ENCODE peak calls at places on chromosomes 4 and X, in seven cellular contexts. One of them, this sample, is unnamed.

GRCh38 chrX:147900349-147900748 is 11.4 kb upstream of the FMR1 start:
- DNase-seq in left ventricle myocardium inferior: no peak
- DNase-seq in stimulated activated CD4-positive, alpha-beta T cell treated with anti-CD3 and anti-CD28 coated beads, TNF-alpha, amount 100 ng/mL, for 4 hours: no peak
- DNase-seq in stimulated activated CD8-positive, alpha-beta memory T cell treated with anti-CD3 and anti-CD28 coated beads, Interleukin-12 subunit alpha, Interleukin-12 subunit beta, amount 100 ng/mL, for 4 hours: no peak
- DNase-seq in T-helper 1 cell: no peak
- DNase-seq in bronchial epithelial cell: no peak
- DNase-seq in cardiac muscle cell: no peak
- DNase-seq in this sample: no peak

GRCh38 chr4:144655491-144655890 is 9.5 kb downstream of the HHIP start:
- DNase-seq in left ventricle myocardium inferior: no peak
- DNase-seq in stimulated activated CD4-positive, alpha-beta T cell treated with anti-CD3 and anti-CD28 coated beads, TNF-alpha, amount 100 ng/mL, for 4 hours: no peak
- DNase-seq in stimulated activated CD8-positive, alpha-beta memory T cell treated with anti-CD3 and anti-CD28 coated beads, Interleukin-12 subunit alpha, Interleukin-12 subunit beta, amount 100 ng/mL, for 4 hours: no peak
- DNase-seq in T-helper 1 cell: no peak
- DNase-seq in bronchial epithelial cell: peak
- DNase-seq in cardiac muscle cell: no peak
- DNase-seq in this sample: no peak

GRCh38 chr4:8558080-8558960 is 21.9 kb upstream of the GPR78 start:
- DNase-seq in left ventricle myocardium inferior: no peak
- DNase-seq in stimulated activated CD4-positive, alpha-beta T cell treated with anti-CD3 and anti-CD28 coated beads, TNF-alpha, amount 100 ng/mL, for 4 hours: no peak
- DNase-seq in stimulated activated CD8-positive, alpha-beta memory T cell treated with anti-CD3 and anti-CD28 coated beads, Interleukin-12 subunit alpha, Interleukin-12 subunit beta, amount 100 ng/mL, for 4 hours: no peak
- DNase-seq in T-helper 1 cell: no peak
- DNase-seq in bronchial epithelial cell: peak
- DNase-seq in cardiac muscle cell: no peak
- DNase-seq in this sample: no peak

GRCh38 chr4:24473309-24473721 is 111.0 kb downstream of the DHX15 start:
- DNase-seq in left ventricle myocardium inferior: peak
- DNase-seq in stimulated activated CD4-positive, alpha-beta T cell treated with anti-CD3 and anti-CD28 coated beads, TNF-alpha, amount 100 ng/mL, for 4 hours: no peak
- DNase-seq in stimulated activated CD8-positive, alpha-beta memory T cell treated with anti-CD3 and anti-CD28 coated beads, Interleukin-12 subunit alpha, Interleukin-12 subunit beta, amount 100 ng/mL, for 4 hours: no peak
- DNase-seq in T-helper 1 cell: no peak
- DNase-seq in bronchial epithelial cell: peak
- DNase-seq in cardiac muscle cell: peak
- DNase-seq in this sample: peak

GRCh38 chrX:20530319-20530979 is 263.7 kb upstream of the RPS6KA3 start:
- DNase-seq in left ventricle myocardium inferior: no peak
- DNase-seq in stimulated activated CD4-positive, alpha-beta T cell treated with anti-CD3 and anti-CD28 coated beads, TNF-alpha, amount 100 ng/mL, for 4 hours: no peak
- DNase-seq in stimulated activated CD8-positive, alpha-beta memory T cell treated with anti-CD3 and anti-CD28 coated beads, Interleukin-12 subunit alpha, Interleukin-12 subunit beta, amount 100 ng/mL, for 4 hours: peak
- DNase-seq in T-helper 1 cell: peak
- DNase-seq in bronchial epithelial cell: peak
- DNase-seq in cardiac muscle cell: peak
- DNase-seq in this sample: peak

GRCh38 chrX:17590892-17591740 is 146.2 kb upstream of the SCML1 start:
- DNase-seq in left ventricle myocardium inferior: peak
- DNase-seq in stimulated activated CD4-positive, alpha-beta T cell treated with anti-CD3 and anti-CD28 coated beads, TNF-alpha, amount 100 ng/mL, for 4 hours: no peak
- DNase-seq in stimulated activated CD8-positive, alpha-beta memory T cell treated with anti-CD3 and anti-CD28 coated beads, Interleukin-12 subunit alpha, Interleukin-12 subunit beta, amount 100 ng/mL, for 4 hours: no peak
- DNase-seq in T-helper 1 cell: no peak
- DNase-seq in bronchial epithelial cell: peak
- DNase-seq in cardiac muscle cell: peak
- DNase-seq in this sample: peak

GRCh38 chr4:182749768-182750167 is 167.4 kb downstream of the DCTD start:
- DNase-seq in left ventricle myocardium inferior: no peak
- DNase-seq in stimulated activated CD4-positive, alpha-beta T cell treated with anti-CD3 and anti-CD28 coated beads, TNF-alpha, amount 100 ng/mL, for 4 hours: no peak
- DNase-seq in stimulated activated CD8-positive, alpha-beta memory T cell treated with anti-CD3 and anti-CD28 coated beads, Interleukin-12 subunit alpha, Interleukin-12 subunit beta, amount 100 ng/mL, for 4 hours: no peak
- DNase-seq in T-helper 1 cell: no peak
- DNase-seq in bronchial epithelial cell: no peak
- DNase-seq in cardiac muscle cell: no peak
- DNase-seq in this sample: peak

GRCh38 chr4:13368262-13368661 is 115.9 kb downstream of the RAB28 start:
- DNase-seq in left ventricle myocardium inferior: no peak
- DNase-seq in stimulated activated CD4-positive, alpha-beta T cell treated with anti-CD3 and anti-CD28 coated beads, TNF-alpha, amount 100 ng/mL, for 4 hours: no peak
- DNase-seq in stimulated activated CD8-positive, alpha-beta memory T cell treated with anti-CD3 and anti-CD28 coated beads, Interleukin-12 subunit alpha, Interleukin-12 subunit beta, amount 100 ng/mL, for 4 hours: no peak
- DNase-seq in T-helper 1 cell: no peak
- DNase-seq in bronchial epithelial cell: no peak
- DNase-seq in cardiac muscle cell: no peak
- DNase-seq in this sample: no peak

GRCh38 chr4:36283912-36284465 is 2.6 kb downstream of the DTHD1 start:
- DNase-seq in left ventricle myocardium inferior: no peak
- DNase-seq in stimulated activated CD4-positive, alpha-beta T cell treated with anti-CD3 and anti-CD28 coated beads, TNF-alpha, amount 100 ng/mL, for 4 hours: no peak
- DNase-seq in stimulated activated CD8-positive, alpha-beta memory T cell treated with anti-CD3 and anti-CD28 coated beads, Interleukin-12 subunit alpha, Interleukin-12 subunit beta, amount 100 ng/mL, for 4 hours: no peak
- DNase-seq in T-helper 1 cell: no peak
- DNase-seq in bronchial epithelial cell: peak
- DNase-seq in cardiac muscle cell: no peak
- DNase-seq in this sample: no peak

GRCh38 chr4:108607426-108607825 is 12.9 kb upstream of the RPL34 start:
- DNase-seq in left ventricle myocardium inferior: no peak
- DNase-seq in stimulated activated CD4-positive, alpha-beta T cell treated with anti-CD3 and anti-CD28 coated beads, TNF-alpha, amount 100 ng/mL, for 4 hours: no peak
- DNase-seq in stimulated activated CD8-positive, alpha-beta memory T cell treated with anti-CD3 and anti-CD28 coated beads, Interleukin-12 subunit alpha, Interleukin-12 subunit beta, amount 100 ng/mL, for 4 hours: no peak
- DNase-seq in T-helper 1 cell: no peak
- DNase-seq in bronchial epithelial cell: no peak
- DNase-seq in cardiac muscle cell: no peak
- DNase-seq in this sample: no peak

GRCh38 chr4:74158561-74159396 is 861 bp downstream of the MTHFD2L start:
- DNase-seq in left ventricle myocardium inferior: no peak
- DNase-seq in stimulated activated CD4-positive, alpha-beta T cell treated with anti-CD3 and anti-CD28 coated beads, TNF-alpha, amount 100 ng/mL, for 4 hours: no peak
- DNase-seq in stimulated activated CD8-positive, alpha-beta memory T cell treated with anti-CD3 and anti-CD28 coated beads, Interleukin-12 subunit alpha, Interleukin-12 subunit beta, amount 100 ng/mL, for 4 hours: no peak
- DNase-seq in T-helper 1 cell: no peak
- DNase-seq in bronchial epithelial cell: peak
- DNase-seq in cardiac muscle cell: no peak
- DNase-seq in this sample: no peak

GRCh38 chrX:103573205-103573604 is 12.1 kb upstream of the TCEAL4 start:
- DNase-seq in left ventricle myocardium inferior: no peak
- DNase-seq in stimulated activated CD4-positive, alpha-beta T cell treated with anti-CD3 and anti-CD28 coated beads, TNF-alpha, amount 100 ng/mL, for 4 hours: no peak
- DNase-seq in stimulated activated CD8-positive, alpha-beta memory T cell treated with anti-CD3 and anti-CD28 coated beads, Interleukin-12 subunit alpha, Interleukin-12 subunit beta, amount 100 ng/mL, for 4 hours: no peak
- DNase-seq in T-helper 1 cell: no peak
- DNase-seq in bronchial epithelial cell: no peak
- DNase-seq in cardiac muscle cell: no peak
- DNase-seq in this sample: no peak

GRCh38 chrX:20995829-20996228 is 378.4 kb upstream of the CNKSR2 start:
- DNase-seq in left ventricle myocardium inferior: no peak
- DNase-seq in stimulated activated CD4-positive, alpha-beta T cell treated with anti-CD3 and anti-CD28 coated beads, TNF-alpha, amount 100 ng/mL, for 4 hours: no peak
- DNase-seq in stimulated activated CD8-positive, alpha-beta memory T cell treated with anti-CD3 and anti-CD28 coated beads, Interleukin-12 subunit alpha, Interleukin-12 subunit beta, amount 100 ng/mL, for 4 hours: no peak
- DNase-seq in T-helper 1 cell: no peak
- DNase-seq in bronchial epithelial cell: no peak
- DNase-seq in cardiac muscle cell: no peak
- DNase-seq in this sample: no peak

GRCh38 chr4:1398686-1399507 is 7.3 kb downstream of the NKX1-1 start:
- DNase-seq in left ventricle myocardium inferior: no peak
- DNase-seq in stimulated activated CD4-positive, alpha-beta T cell treated with anti-CD3 and anti-CD28 coated beads, TNF-alpha, amount 100 ng/mL, for 4 hours: no peak
- DNase-seq in stimulated activated CD8-positive, alpha-beta memory T cell treated with anti-CD3 and anti-CD28 coated beads, Interleukin-12 subunit alpha, Interleukin-12 subunit beta, amount 100 ng/mL, for 4 hours: no peak
- DNase-seq in T-helper 1 cell: peak
- DNase-seq in bronchial epithelial cell: no peak
- DNase-seq in cardiac muscle cell: no peak
- DNase-seq in this sample: no peak

GRCh38 chr4:156194896-156195295 is 241.2 kb upstream of the CTSO start:
- DNase-seq in left ventricle myocardium inferior: no peak
- DNase-seq in stimulated activated CD4-positive, alpha-beta T cell treated with anti-CD3 and anti-CD28 coated beads, TNF-alpha, amount 100 ng/mL, for 4 hours: no peak
- DNase-seq in stimulated activated CD8-positive, alpha-beta memory T cell treated with anti-CD3 and anti-CD28 coated beads, Interleukin-12 subunit alpha, Interleukin-12 subunit beta, amount 100 ng/mL, for 4 hours: no peak
- DNase-seq in T-helper 1 cell: no peak
- DNase-seq in bronchial epithelial cell: peak
- DNase-seq in cardiac muscle cell: no peak
- DNase-seq in this sample: no peak

GRCh38 chr4:145898926-145899531 is 39.6 kb downstream of the ZNF827 start:
- DNase-seq in left ventricle myocardium inferior: no peak
- DNase-seq in stimulated activated CD4-positive, alpha-beta T cell treated with anti-CD3 and anti-CD28 coated beads, TNF-alpha, amount 100 ng/mL, for 4 hours: no peak
- DNase-seq in stimulated activated CD8-positive, alpha-beta memory T cell treated with anti-CD3 and anti-CD28 coated beads, Interleukin-12 subunit alpha, Interleukin-12 subunit beta, amount 100 ng/mL, for 4 hours: no peak
- DNase-seq in T-helper 1 cell: no peak
- DNase-seq in bronchial epithelial cell: no peak
- DNase-seq in cardiac muscle cell: no peak
- DNase-seq in this sample: no peak

GRCh38 chrX:19344207-19344534 is 444 bp downstream of the PDHA1 start:
- DNase-seq in left ventricle myocardium inferior: no peak
- DNase-seq in stimulated activated CD4-positive, alpha-beta T cell treated with anti-CD3 and anti-CD28 coated beads, TNF-alpha, amount 100 ng/mL, for 4 hours: no peak
- DNase-seq in stimulated activated CD8-positive, alpha-beta memory T cell treated with anti-CD3 and anti-CD28 coated beads, Interleukin-12 subunit alpha, Interleukin-12 subunit beta, amount 100 ng/mL, for 4 hours: no peak
- DNase-seq in T-helper 1 cell: no peak
- DNase-seq in bronchial epithelial cell: no peak
- DNase-seq in cardiac muscle cell: no peak
- DNase-seq in this sample: no peak

GRCh38 chr4:6972375-6972650 is 62.7 kb downstream of the TBC1D14 start:
- DNase-seq in left ventricle myocardium inferior: no peak
- DNase-seq in stimulated activated CD4-positive, alpha-beta T cell treated with anti-CD3 and anti-CD28 coated beads, TNF-alpha, amount 100 ng/mL, for 4 hours: no peak
- DNase-seq in stimulated activated CD8-positive, alpha-beta memory T cell treated with anti-CD3 and anti-CD28 coated beads, Interleukin-12 subunit alpha, Interleukin-12 subunit beta, amount 100 ng/mL, for 4 hours: no peak
- DNase-seq in T-helper 1 cell: no peak
- DNase-seq in bronchial epithelial cell: no peak
- DNase-seq in cardiac muscle cell: no peak
- DNase-seq in this sample: no peak

GRCh38 chr4:113222006-113222405 is 172.6 kb downstream of the ANK2 start:
- DNase-seq in left ventricle myocardium inferior: no peak
- DNase-seq in stimulated activated CD4-positive, alpha-beta T cell treated with anti-CD3 and anti-CD28 coated beads, TNF-alpha, amount 100 ng/mL, for 4 hours: no peak
- DNase-seq in stimulated activated CD8-positive, alpha-beta memory T cell treated with anti-CD3 and anti-CD28 coated beads, Interleukin-12 subunit alpha, Interleukin-12 subunit beta, amount 100 ng/mL, for 4 hours: no peak
- DNase-seq in T-helper 1 cell: no peak
- DNase-seq in bronchial epithelial cell: no peak
- DNase-seq in cardiac muscle cell: no peak
- DNase-seq in this sample: no peak

GRCh38 chr4:56701156-56701471 is 20.0 kb upstream of the HOPX start:
- DNase-seq in left ventricle myocardium inferior: no peak
- DNase-seq in stimulated activated CD4-positive, alpha-beta T cell treated with anti-CD3 and anti-CD28 coated beads, TNF-alpha, amount 100 ng/mL, for 4 hours: no peak
- DNase-seq in stimulated activated CD8-positive, alpha-beta memory T cell treated with anti-CD3 and anti-CD28 coated beads, Interleukin-12 subunit alpha, Interleukin-12 subunit beta, amount 100 ng/mL, for 4 hours: no peak
- DNase-seq in T-helper 1 cell: no peak
- DNase-seq in bronchial epithelial cell: no peak
- DNase-seq in cardiac muscle cell: no peak
- DNase-seq in this sample: no peak

GRCh38 chrX:6985537-6985936 is 162.0 kb upstream of the STS start:
- DNase-seq in left ventricle myocardium inferior: no peak
- DNase-seq in stimulated activated CD4-positive, alpha-beta T cell treated with anti-CD3 and anti-CD28 coated beads, TNF-alpha, amount 100 ng/mL, for 4 hours: no peak
- DNase-seq in stimulated activated CD8-positive, alpha-beta memory T cell treated with anti-CD3 and anti-CD28 coated beads, Interleukin-12 subunit alpha, Interleukin-12 subunit beta, amount 100 ng/mL, for 4 hours: no peak
- DNase-seq in T-helper 1 cell: no peak
- DNase-seq in bronchial epithelial cell: no peak
- DNase-seq in cardiac muscle cell: no peak
- DNase-seq in this sample: no peak

GRCh38 chrX:1400731-1401471 is 9.0 kb upstream of the SLC25A6 start:
- DNase-seq in left ventricle myocardium inferior: peak
- DNase-seq in stimulated activated CD4-positive, alpha-beta T cell treated with anti-CD3 and anti-CD28 coated beads, TNF-alpha, amount 100 ng/mL, for 4 hours: no peak
- DNase-seq in stimulated activated CD8-positive, alpha-beta memory T cell treated with anti-CD3 and anti-CD28 coated beads, Interleukin-12 subunit alpha, Interleukin-12 subunit beta, amount 100 ng/mL, for 4 hours: no peak
- DNase-seq in T-helper 1 cell: no peak
- DNase-seq in bronchial epithelial cell: no peak
- DNase-seq in cardiac muscle cell: no peak
- DNase-seq in this sample: no peak

GRCh38 chrX:70422886-70423336 is at the start of gene GDPD2:
- DNase-seq in left ventricle myocardium inferior: no peak
- DNase-seq in stimulated activated CD4-positive, alpha-beta T cell treated with anti-CD3 and anti-CD28 coated beads, TNF-alpha, amount 100 ng/mL, for 4 hours: no peak
- DNase-seq in stimulated activated CD8-positive, alpha-beta memory T cell treated with anti-CD3 and anti-CD28 coated beads, Interleukin-12 subunit alpha, Interleukin-12 subunit beta, amount 100 ng/mL, for 4 hours: no peak
- DNase-seq in T-helper 1 cell: no peak
- DNase-seq in bronchial epithelial cell: peak
- DNase-seq in cardiac muscle cell: peak
- DNase-seq in this sample: peak

GRCh38 chr4:94913316-94913715 is 155.6 kb downstream of the BMPR1B start:
- DNase-seq in left ventricle myocardium inferior: no peak
- DNase-seq in stimulated activated CD4-positive, alpha-beta T cell treated with anti-CD3 and anti-CD28 coated beads, TNF-alpha, amount 100 ng/mL, for 4 hours: no peak
- DNase-seq in stimulated activated CD8-positive, alpha-beta memory T cell treated with anti-CD3 and anti-CD28 coated beads, Interleukin-12 subunit alpha, Interleukin-12 subunit beta, amount 100 ng/mL, for 4 hours: no peak
- DNase-seq in T-helper 1 cell: no peak
- DNase-seq in bronchial epithelial cell: no peak
- DNase-seq in cardiac muscle cell: no peak
- DNase-seq in this sample: no peak

GRCh38 chr4:98794565-98795205 is 134.2 kb downstream of the EIF4E start:
- DNase-seq in left ventricle myocardium inferior: no peak
- DNase-seq in stimulated activated CD4-positive, alpha-beta T cell treated with anti-CD3 and anti-CD28 coated beads, TNF-alpha, amount 100 ng/mL, for 4 hours: peak
- DNase-seq in stimulated activated CD8-positive, alpha-beta memory T cell treated with anti-CD3 and anti-CD28 coated beads, Interleukin-12 subunit alpha, Interleukin-12 subunit beta, amount 100 ng/mL, for 4 hours: no peak
- DNase-seq in T-helper 1 cell: no peak
- DNase-seq in bronchial epithelial cell: peak
- DNase-seq in cardiac muscle cell: peak
- DNase-seq in this sample: no peak

GRCh38 chr4:126081336-126081735 is 766.6 kb downstream of the FAT4 start:
- DNase-seq in left ventricle myocardium inferior: no peak
- DNase-seq in stimulated activated CD4-positive, alpha-beta T cell treated with anti-CD3 and anti-CD28 coated beads, TNF-alpha, amount 100 ng/mL, for 4 hours: no peak
- DNase-seq in stimulated activated CD8-positive, alpha-beta memory T cell treated with anti-CD3 and anti-CD28 coated beads, Interleukin-12 subunit alpha, Interleukin-12 subunit beta, amount 100 ng/mL, for 4 hours: no peak
- DNase-seq in T-helper 1 cell: no peak
- DNase-seq in bronchial epithelial cell: no peak
- DNase-seq in cardiac muscle cell: no peak
- DNase-seq in this sample: no peak

GRCh38 chrX:150225756-150226155 is 137.4 kb upstream of the MAMLD1 start:
- DNase-seq in left ventricle myocardium inferior: no peak
- DNase-seq in stimulated activated CD4-positive, alpha-beta T cell treated with anti-CD3 and anti-CD28 coated beads, TNF-alpha, amount 100 ng/mL, for 4 hours: no peak
- DNase-seq in stimulated activated CD8-positive, alpha-beta memory T cell treated with anti-CD3 and anti-CD28 coated beads, Interleukin-12 subunit alpha, Interleukin-12 subunit beta, amount 100 ng/mL, for 4 hours: no peak
- DNase-seq in T-helper 1 cell: no peak
- DNase-seq in bronchial epithelial cell: no peak
- DNase-seq in cardiac muscle cell: no peak
- DNase-seq in this sample: no peak

GRCh38 chr4:185096032-185096653 is 46.9 kb upstream of the SLC25A4 start:
- DNase-seq in left ventricle myocardium inferior: no peak
- DNase-seq in stimulated activated CD4-positive, alpha-beta T cell treated with anti-CD3 and anti-CD28 coated beads, TNF-alpha, amount 100 ng/mL, for 4 hours: no peak
- DNase-seq in stimulated activated CD8-positive, alpha-beta memory T cell treated with anti-CD3 and anti-CD28 coated beads, Interleukin-12 subunit alpha, Interleukin-12 subunit beta, amount 100 ng/mL, for 4 hours: no peak
- DNase-seq in T-helper 1 cell: no peak
- DNase-seq in bronchial epithelial cell: peak
- DNase-seq in cardiac muscle cell: peak
- DNase-seq in this sample: peak

GRCh38 chr4:152200776-152201333 is 335.0 kb downstream of the FBXW7 start:
- DNase-seq in left ventricle myocardium inferior: no peak
- DNase-seq in stimulated activated CD4-positive, alpha-beta T cell treated with anti-CD3 and anti-CD28 coated beads, TNF-alpha, amount 100 ng/mL, for 4 hours: no peak
- DNase-seq in stimulated activated CD8-positive, alpha-beta memory T cell treated with anti-CD3 and anti-CD28 coated beads, Interleukin-12 subunit alpha, Interleukin-12 subunit beta, amount 100 ng/mL, for 4 hours: no peak
- DNase-seq in T-helper 1 cell: no peak
- DNase-seq in bronchial epithelial cell: no peak
- DNase-seq in cardiac muscle cell: no peak
- DNase-seq in this sample: no peak

GRCh38 chr4:147639388-147639787 is 22.2 kb downstream of the TMEM184C start:
- DNase-seq in left ventricle myocardium inferior: no peak
- DNase-seq in stimulated activated CD4-positive, alpha-beta T cell treated with anti-CD3 and anti-CD28 coated beads, TNF-alpha, amount 100 ng/mL, for 4 hours: no peak
- DNase-seq in stimulated activated CD8-positive, alpha-beta memory T cell treated with anti-CD3 and anti-CD28 coated beads, Interleukin-12 subunit alpha, Interleukin-12 subunit beta, amount 100 ng/mL, for 4 hours: no peak
- DNase-seq in T-helper 1 cell: no peak
- DNase-seq in bronchial epithelial cell: no peak
- DNase-seq in cardiac muscle cell: no peak
- DNase-seq in this sample: no peak

This sample was measured in NCI-H345.